ENCODE peak calls at places on chromosomes 2 and 18, in nine cellular contexts. T is lower lobe of right lung, H is colonic mucosa, Z is H9, Q is stomach, B is A549, G is IMR-90, K is spleen, O is tibial nerve. X is an unnamed sample.

GRCh38 chr18:43882358-43882757 is 605.1 kb upstream of the SYT4 start:
- DNase-seq in T (no peak), H (no peak), Z (no peak), Q (no peak), B (no peak), G (no peak), K (peak; percentile 47), O (no peak), X (no peak)

GRCh38 chr2:17375262-17375661 is 143.0 kb downstream of the RAD51AP2 start:
- DNase-seq in T (no peak), H (no peak), Z (no peak), Q (no peak), B (no peak), G (no peak), K (no peak), O (no peak), X (no peak)

GRCh38 chr2:16141641-16141921 is 201.2 kb downstream of the MYCN start:
- DNase-seq in T (no peak), H (no peak), Z (no peak), Q (no peak), B (no peak), G (no peak), K (no peak), O (no peak), X (no peak)

GRCh38 chr2:46876741-46877384 is 38.7 kb downstream of the MCFD2 start:
- DNase-seq in T (no peak), H (peak; percentile 46), Z (no peak), Q (peak; percentile 37), B (peak; percentile 82), G (peak; percentile 88), K (no peak), O (no peak), X (no peak)

GRCh38 chr2:68252407-68253210 is at the start of gene PPP3R1:
- DNase-seq in T (peak; percentile 97), H (peak; percentile 96), Z (peak; percentile 96), Q (peak; percentile 96), B (peak; percentile 80), G (peak; percentile 96), K (peak; percentile 100), O (peak; percentile 89), X (peak; percentile 98)

GRCh38 chr2:100041946-100042345 is 100.4 kb downstream of the AFF3 start:
- DNase-seq in T (no peak), H (no peak), Z (no peak), Q (no peak), B (no peak), G (no peak), K (no peak), O (no peak), X (no peak)

GRCh38 chr18:44592639-44593038 is 88.0 kb upstream of the SETBP1 start:
- DNase-seq in T (no peak), H (no peak), Z (no peak), Q (no peak), B (no peak), G (peak; percentile 70), K (no peak), O (no peak), X (no peak)

GRCh38 chr18:44672506-44672905 is 8.2 kb upstream of the SETBP1 start:
- DNase-seq in T (no peak), H (no peak), Z (no peak), Q (no peak), B (no peak), G (no peak), K (no peak), O (no peak), X (no peak)

GRCh38 chr2:182761903-182762302 is 45.8 kb downstream of the DNAJC10 start:
- DNase-seq in T (no peak), H (no peak), Z (no peak), Q (no peak), B (no peak), G (peak; percentile 37), K (no peak), O (peak; percentile 15), X (peak; percentile 63)

GRCh38 chr2:137696916-137697315 is 267.4 kb upstream of the HNMT start:
- DNase-seq in T (no peak), H (no peak), Z (no peak), Q (no peak), B (no peak), G (no peak), K (no peak), O (no peak), X (no peak)

GRCh38 chr18:79889569-79889968 is 61.9 kb downstream of the SLC66A2 start:
- DNase-seq in T (no peak), H (no peak), Z (no peak), Q (no peak), B (no peak), G (no peak), K (no peak), O (no peak), X (no peak)
- H3K9me3 ChIP-seq in T (peaks cover 42% of the 10 kb centered on the region), H (peaks cover 4% of the 10 kb centered on the region), Z (peaks cover 26% of the 10 kb centered on the region), Q (peaks cover 34% of the 10 kb centered on the region), B (peaks cover 10% of the 10 kb centered on the region), G (peaks cover 33% of the 10 kb centered on the region), K (peaks cover 69% of the 10 kb centered on the region), O (peaks cover 23% of the 10 kb centered on the region), X (no peaks in the 10 kb centered on the region)

DNA sequence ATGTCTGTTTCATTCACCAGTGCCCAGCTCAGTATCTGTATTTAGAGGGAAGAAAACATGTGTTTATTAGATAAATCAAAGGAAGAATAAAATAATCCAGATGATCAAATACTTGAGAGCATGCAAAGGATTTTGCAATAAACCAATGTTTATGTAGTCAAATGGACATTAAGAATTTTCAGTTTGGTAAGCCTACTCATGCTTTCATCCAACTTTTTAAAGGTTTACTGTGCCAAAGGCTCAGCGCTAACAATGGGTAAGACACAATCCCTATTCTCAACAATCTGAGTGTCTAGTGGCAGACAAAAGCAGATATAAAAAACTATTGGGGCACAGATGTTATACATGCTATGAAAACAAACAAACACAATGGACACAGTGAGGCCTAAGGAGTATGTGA is 26.3 kb downstream of the GRB14 start:
- DNase-seq in T (no peak), H (no peak), Z (no peak), Q (no peak), B (no peak), G (no peak), K (no peak), O (no peak), X (no peak)
- H3K27ac ChIP-seq in T (no peak overlapping the region), H (no peak overlapping the region), Z (no peak overlapping the region), Q (no peak overlapping the region), B (no peak overlapping the region), G (no peak overlapping the region), K (no peak overlapping the region), O (no peak overlapping the region), X (no peak overlapping the region)

GRCh38 chr2:129518937-129519336 is 460.5 kb upstream of the RAB6C start:
- DNase-seq in T (no peak), H (no peak), Z (no peak), Q (no peak), B (no peak), G (no peak), K (no peak), O (no peak), X (no peak)
- TF ChIP-seq CTCF in T (no peak), H (no peak), Z (no peak), Q (no peak), B (no peak), G (no peak), K (no peak), O (no peak), X (no peak)

DNA sequence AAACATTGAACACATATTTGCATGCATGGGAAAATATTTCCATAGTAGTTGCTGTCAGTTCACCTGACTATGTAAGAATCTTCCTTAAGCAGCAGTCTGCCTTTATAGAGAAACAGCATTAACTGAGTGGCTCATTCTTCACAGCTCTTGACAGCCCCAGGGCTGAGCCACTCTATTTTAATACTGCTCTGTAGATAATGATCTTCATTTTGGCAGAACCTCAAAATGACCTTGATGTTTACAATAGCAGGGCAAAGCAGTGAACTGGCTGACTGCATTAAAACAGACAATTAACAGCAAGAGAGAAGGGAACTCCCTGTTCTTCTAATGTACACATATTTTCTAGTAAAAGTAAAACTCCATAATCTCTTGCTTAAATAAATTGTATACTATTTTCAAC is 580.6 kb upstream of the SOX11 start:
- DNase-seq in T (no peak), H (no peak), Z (no peak), Q (no peak), B (no peak), G (no peak), K (no peak), O (no peak), X (no peak)
- H3K9me3 ChIP-seq in T (peaks cover 26% of the 10 kb centered on the region), H (no peaks in the 10 kb centered on the region), Z (peaks cover 32% of the 10 kb centered on the region), Q (peaks cover 43% of the 10 kb centered on the region), B (peaks cover 34% of the 10 kb centered on the region), G (peaks cover 8% of the 10 kb centered on the region), K (peaks cover 36% of the 10 kb centered on the region), O (peaks cover 9% of the 10 kb centered on the region), X (no peaks in the 10 kb centered on the region)

GRCh38 chr2:45769786-45770576 is 118.5 kb downstream of the PRKCE start:
- DNase-seq in T (no peak), H (no peak), Z (no peak), Q (no peak), B (no peak), G (no peak), K (no peak), O (no peak), X (no peak)

GRCh38 chr2:45771251-45771650 is 119.8 kb downstream of the PRKCE start:
- DNase-seq in T (peak; percentile 68), H (no peak), Z (peak; percentile 41), Q (no peak), B (no peak), G (peak; percentile 51), K (peak; percentile 81), O (peak; percentile 25), X (peak; percentile 90)

GRCh38 chr2:45773909-45774308 is 122.4 kb downstream of the PRKCE start:
- DNase-seq in T (no peak), H (no peak), Z (no peak), Q (no peak), B (no peak), G (no peak), K (no peak), O (no peak), X (peak; percentile 67)

GRCh38 chr2:45772038-45772437 is 120.6 kb downstream of the PRKCE start:
- DNase-seq in T (no peak), H (no peak), Z (no peak), Q (no peak), B (no peak), G (no peak), K (no peak), O (no peak), X (no peak)

GRCh38 chr2:45770773-45771172 is 119.3 kb downstream of the PRKCE start:
- DNase-seq in T (no peak), H (no peak), Z (no peak), Q (no peak), B (no peak), G (peak; percentile 60), K (no peak), O (no peak), X (no peak)
- H3K27ac ChIP-seq in T (peak overlapping the region; percentile 58), H (no peak overlapping the region), Z (no peak overlapping the region), Q (no peak overlapping the region), B (no peak overlapping the region), G (peak overlapping the region; percentile 63), K (no peak overlapping the region), O (peak overlapping the region; percentile 63), X (peak overlapping the region; percentile 89)

X was measured in sigmoid colon.